ENCODE peak calls at places on chromosome 20, in seven cellular contexts. L is A172, W is heart right ventricle, N is HCEC 1CT, Q is dermis blood vessel endothelial cell, D is HFFc6, B is neuronal stem cell. Y is an unnamed sample.

GRCh38 chr20:25984933-25985332 is 288.3 kb upstream of the ZNF337 start:
- DNase-seq in L (no peak), W (peak; percentile 71), N (no peak), Q (peak; percentile 56), D (no peak), B (no peak), Y (peak; percentile 77)

GRCh38 chr20:63580796-63581461 is 6.9 kb upstream of the HELZ2 start:
- DNase-seq in L (peak; percentile 53), W (no peak), N (peak; percentile 30), Q (peak; percentile 70), D (peak; percentile 28), B (no peak), Y (no peak)

GRCh38 chr20:36483919-36484808 is 57.2 kb upstream of the MYL9 start:
- DNase-seq in L (no peak), W (no peak), N (peak; percentile 45), Q (peak; percentile 34), D (peak; percentile 72), B (no peak), Y (no peak)

GRCh38 chr20:62535964-62536363 is 60.2 kb upstream of the GATA5 start:
- DNase-seq in L (no peak), W (peak; percentile 50), N (no peak), Q (no peak), D (no peak), B (no peak), Y (no peak)

GRCh38 chr20:52749938-52750337 is 222.2 kb upstream of the TSHZ2 start:
- DNase-seq in L (no peak), W (no peak), N (no peak), Q (no peak), D (no peak), B (no peak), Y (no peak)

GRCh38 chr20:33702861-33703260 is 16.7 kb upstream of the E2F1 start:
- DNase-seq in L (no peak), W (peak; percentile 68), N (no peak), Q (no peak), D (no peak), B (no peak), Y (peak; percentile 82)

GRCh38 chr20:1401431-1401907 is 8.6 kb upstream of the FKBP1A start:
- DNase-seq in L (no peak), W (no peak), N (no peak), Q (no peak), D (peak; percentile 62), B (no peak), Y (no peak)

GRCh38 chr20:60037120-60037499 is 78.9 kb downstream of the CDH26 start:
- DNase-seq in L (peak; percentile 56), W (no peak), N (peak; percentile 32), Q (no peak), D (peak; percentile 35), B (no peak), Y (no peak)

GRCh38 chr20:16801919-16802651 is 53.9 kb downstream of the OTOR start:
- DNase-seq in L (peak; percentile 51), W (peak; percentile 29), N (peak; percentile 13), Q (peak; percentile 76), D (peak; percentile 33), B (peak; percentile 66), Y (peak; percentile 71)

GRCh38 chr20:42074944-42075343 is 456.8 kb upstream of the CHD6 start:
- DNase-seq in L (no peak), W (no peak), N (no peak), Q (no peak), D (no peak), B (no peak), Y (no peak)

GRCh38 chr20:59441306-59441705 is 140.9 kb downstream of the EDN3 start:
- DNase-seq in L (no peak), W (no peak), N (no peak), Q (no peak), D (no peak), B (no peak), Y (no peak)